ENCODE peak calls at places on chromosomes 6 and 20, in six cellular contexts. C is body of pancreas, B is GM06990, H is cardiac muscle cell, Q is GM12865, J is ovary. Z is an unnamed sample.

GRCh38 chr6:41100871-41101287 is 28.1 kb downstream of the NFYA start:
- DNase-seq in C (no peak), B (no peak), H (peak; percentile 14), Q (no peak), J (no peak), Z (no peak)

GRCh38 chr6:13830803-13831202 is 16.4 kb upstream of the MCUR1 start:
- DNase-seq in C (no peak), B (peak; percentile 39), H (no peak), Q (peak; percentile 51), J (no peak), Z (peak; percentile 9)

GRCh38 chr6:32973934-32974333 is 5.5 kb downstream of the BRD2 start:
- DNase-seq in C (no peak), B (no peak), H (peak; percentile 74), Q (peak; percentile 54), J (no peak), Z (peak; percentile 45)

GRCh38 chr6:98044791-98045190 is 761.8 kb upstream of the MMS22L start:
- DNase-seq in C (no peak), B (no peak), H (no peak), Q (no peak), J (no peak), Z (no peak)

GRCh38 chr6:44833248-44833647 is 445.7 kb downstream of the CDC5L start:
- DNase-seq in C (no peak), B (peak; percentile 20), H (no peak), Q (peak; percentile 71), J (no peak), Z (no peak)

GRCh38 chr6:104118274-104118673 is 741.4 kb downstream of the HACE1 start:
- DNase-seq in C (no peak), B (no peak), H (peak; percentile 2), Q (no peak), J (no peak), Z (no peak)

GRCh38 chr20:46111028-46111835 is 6.9 kb upstream of the CD40 start:
- DNase-seq in C (no peak), B (peak; percentile 62), H (no peak), Q (peak; percentile 89), J (no peak), Z (peak; percentile 37)

GRCh38 chr6:122817766-122818165 is 28.7 kb downstream of the SMPDL3A start:
- DNase-seq in C (no peak), B (no peak), H (no peak), Q (no peak), J (no peak), Z (no peak)

GRCh38 chr6:84224251-84224650 is 3.2 kb downstream of the CEP162 start:
- DNase-seq in C (no peak), B (no peak), H (peak; percentile 13), Q (no peak), J (no peak), Z (no peak)

GRCh38 chr6:14682821-14683220 is 563.0 kb upstream of the JARID2 start:
- DNase-seq in C (no peak), B (no peak), H (peak; percentile 69), Q (no peak), J (no peak), Z (no peak)

GRCh38 chr20:6034134-6034969 is 19.5 kb downstream of the LRRN4 start:
- DNase-seq in C (no peak), B (no peak), H (peak; percentile 13), Q (no peak), J (no peak), Z (no peak)

GRCh38 chr6:107114872-107115694 is at the start of gene BEND3:
- DNase-seq in C (peak; percentile 40), B (peak; percentile 64), H (peak; percentile 24), Q (peak; percentile 59), J (peak; percentile 63), Z (peak; percentile 66)

GRCh38 chr6:161919711-161920110 is 645.9 kb upstream of the AGPAT4 start:
- DNase-seq in C (no peak), B (no peak), H (no peak), Q (no peak), J (no peak), Z (no peak)

GRCh38 chr6:63674635-63675034 is 39.0 kb downstream of the PHF3 start:
- DNase-seq in C (no peak), B (no peak), H (peak; percentile 14), Q (no peak), J (no peak), Z (no peak)

GRCh38 chr6:135085700-135086413 is 31.2 kb upstream of the HBS1L start:
- DNase-seq in C (no peak), B (peak; percentile 47), H (no peak), Q (peak; percentile 41), J (no peak), Z (no peak)
- H3K4me3 ChIP-seq in C (no peak overlapping the region), B (peak overlapping the region; percentile 39), H (no peak overlapping the region), Q (peak overlapping the region; percentile 34), J (no peak overlapping the region), Z (no peak overlapping the region)

DNA sequence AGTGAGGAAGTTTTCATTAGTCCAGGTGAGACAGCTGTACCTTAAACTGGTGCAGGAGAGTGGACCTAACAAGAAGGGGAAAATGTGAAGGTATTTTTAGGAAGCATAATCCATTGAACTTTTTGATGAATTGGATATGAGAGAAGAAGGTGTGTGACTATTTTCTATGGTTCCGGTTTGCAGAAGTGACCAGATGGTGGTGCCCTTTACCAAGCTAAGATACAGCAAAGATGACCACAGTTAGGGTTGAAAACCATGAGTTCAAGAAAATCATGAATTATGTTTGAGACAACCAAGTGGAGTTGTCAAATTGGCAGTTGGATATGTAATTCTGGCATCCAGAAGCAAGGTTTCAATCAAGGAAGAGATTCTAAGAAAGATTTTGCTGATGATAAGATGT is 61.9 kb upstream of the NRSN1 start:
- DNase-seq in C (no peak), B (no peak), H (no peak), Q (peak; percentile 48), J (no peak), Z (no peak)
- TF ChIP-seq CTCF in C (peak; percentile 49), B (peak; percentile 45), H (no peak), Q (peak; percentile 38), J (no peak), Z (peak; percentile 39)

GRCh38 chr6:79946242-79946641 is 1.1 kb downstream of the ELOVL4 start:
- DNase-seq in C (no peak), B (no peak), H (peak; percentile 38), Q (peak; percentile 19), J (no peak), Z (peak; percentile 1)
- H3K4me3 ChIP-seq in C (peak overlapping the region; percentile 45), B (no peak overlapping the region), H (peak overlapping the region; percentile 59), Q (no peak overlapping the region), J (peak overlapping the region; percentile 47), Z (no peak overlapping the region)

GRCh38 chr6:111259089-111259831 is 172.0 kb downstream of the SLC16A10 start:
- DNase-seq in C (peak; percentile 99), B (peak; percentile 99), H (peak; percentile 100), Q (peak; percentile 100), J (peak; percentile 99), Z (peak; percentile 100)

GRCh38 chr6:111258615-111259088 is 171.3 kb downstream of the SLC16A10 start:
- DNase-seq in C (no peak), B (no peak), H (peak; percentile 63), Q (no peak), J (no peak), Z (no peak)

GRCh38 chr6:111254779-111255166 is 167.5 kb downstream of the SLC16A10 start:
- DNase-seq in C (no peak), B (no peak), H (no peak), Q (no peak), J (no peak), Z (no peak)

GRCh38 chr6:111253999-111254778 is 166.9 kb downstream of the SLC16A10 start:
- DNase-seq in C (no peak), B (no peak), H (no peak), Q (no peak), J (no peak), Z (no peak)

DNA sequence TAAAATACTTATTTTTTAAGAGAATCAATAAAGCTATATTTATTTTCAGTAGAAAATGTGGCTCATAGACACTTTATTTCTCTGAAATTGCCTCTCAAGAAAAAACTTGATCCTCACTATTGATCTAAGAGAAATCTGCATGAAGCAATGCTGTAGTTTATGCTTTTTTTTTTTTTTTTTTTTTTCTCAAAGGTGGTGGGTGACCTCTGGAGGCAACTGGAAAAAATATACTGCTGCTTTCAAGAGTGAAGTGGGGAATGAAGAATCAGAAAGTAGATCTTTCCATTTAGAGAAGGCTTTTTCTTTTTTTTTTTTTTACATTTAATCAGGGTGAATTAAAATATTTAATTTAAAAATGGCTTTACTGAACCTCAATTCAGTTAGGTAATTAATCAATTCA is 169.3 kb downstream of the SLC16A10 start:
- DNase-seq in C (no peak), B (no peak), H (peak; percentile 26), Q (no peak), J (no peak), Z (no peak)
- TF ChIP-seq CTCF in C (peak; percentile 11), B (no peak), H (no peak), Q (no peak), J (no peak), Z (peak; percentile 51)

GRCh38 chr20:25408170-25408547 is 686 bp downstream of the GINS1 start:
- DNase-seq in C (no peak), B (no peak), H (no peak), Q (no peak), J (no peak), Z (no peak)

GRCh38 chr20:25407311-25408169 is at the start of gene GINS1:
- DNase-seq in C (peak; percentile 80), B (peak; percentile 92), H (peak; percentile 90), Q (peak; percentile 94), J (peak; percentile 89), Z (peak; percentile 86)

DNA sequence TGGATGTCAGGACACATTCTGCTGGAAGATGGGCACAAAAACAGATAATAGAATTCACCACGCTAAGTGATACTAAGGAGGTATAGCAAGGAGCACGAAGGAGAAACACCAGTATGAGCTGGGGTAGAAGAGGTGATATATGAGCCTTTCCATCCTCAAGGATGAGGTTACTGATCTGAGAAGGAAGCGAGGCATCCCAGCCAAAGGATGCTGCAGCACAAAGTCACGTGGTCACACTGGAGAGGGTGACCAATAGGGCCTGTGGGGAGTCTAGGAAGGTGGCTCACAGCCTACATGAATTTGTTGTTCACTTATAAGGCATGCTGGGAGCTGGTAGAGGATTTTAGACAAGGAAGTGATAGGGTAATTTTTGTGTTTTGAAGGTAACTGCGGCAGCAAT is 1.4 kb downstream of the GINS1 start:
- DNase-seq in C (no peak), B (no peak), H (no peak), Q (no peak), J (no peak), Z (no peak)
- H3K4me3 ChIP-seq in C (no peak overlapping the region), B (peak overlapping the region; percentile 95), H (no peak overlapping the region), Q (peak overlapping the region; percentile 62), J (no peak overlapping the region), Z (peak overlapping the region; percentile 83)

Z was measured in OCI-LY7.